ENCODE peak calls at places on chromosomes 7 and 10, in five cellular contexts. E, J, X, I and F are unnamed samples.

GRCh38 chr7:128773604-128774003 is 2.0 kb downstream of the OPN1SW start:
- DNase-seq in E (no peak), J (no peak), X (no peak), I (no peak), F (no peak)

GRCh38 chr7:88104732-88105131 is 115.1 kb downstream of the SRI start:
- DNase-seq in E (no peak), J (no peak), X (no peak), I (no peak), F (no peak)

GRCh38 chr10:33279791-33280190 is 54.7 kb downstream of the NRP1 start:
- DNase-seq in E (no peak), J (no peak), X (no peak), I (peak), F (no peak)

GRCh38 chr10:114083040-114083439 is 39.4 kb downstream of the ADRB1 start:
- DNase-seq in E (no peak), J (peak), X (no peak), I (no peak), F (no peak)

GRCh38 chr10:5447611-5448071 is 35.3 kb downstream of the NET1 start:
- DNase-seq in E (no peak), J (no peak), X (no peak), I (no peak), F (no peak)

GRCh38 chr7:25774675-25775074 is 377.3 kb upstream of the NFE2L3 start:
- DNase-seq in E (no peak), J (no peak), X (no peak), I (no peak), F (no peak)

GRCh38 chr7:129163875-129164544 is 19.5 kb downstream of the TSPAN33 start:
- DNase-seq in E (no peak), J (no peak), X (peak), I (peak), F (no peak)

GRCh38 chr7:156897673-156898072 is 4.7 kb upstream of the LMBR1 start:
- DNase-seq in E (no peak), J (no peak), X (no peak), I (peak), F (no peak)

GRCh38 chr10:104938031-104938430 is 296.9 kb downstream of the SORCS3 start:
- DNase-seq in E (no peak), J (no peak), X (no peak), I (peak), F (no peak)

GRCh38 chr10:99981581-99982199 is 28.1 kb downstream of the DNMBP start:
- DNase-seq in E (no peak), J (no peak), X (no peak), I (no peak), F (no peak)

GRCh38 chr7:50321678-50322077 is 17.2 kb downstream of the IKZF1 start:
- DNase-seq in E (no peak), J (no peak), X (no peak), I (no peak), F (no peak)

GRCh38 chr7:154583454-154583853 is 419.5 kb downstream of the PAXIP1 start:
- DNase-seq in E (no peak), J (no peak), X (no peak), I (no peak), F (no peak)

GRCh38 chr7:148862481-148862880 is 21.6 kb downstream of the EZH2 start:
- DNase-seq in E (no peak), J (no peak), X (no peak), I (peak), F (no peak)

GRCh38 chr7:7228967-7229366 is 46.6 kb downstream of the C1GALT1 start:
- DNase-seq in E (no peak), J (no peak), X (no peak), I (no peak), F (no peak)

GRCh38 chr7:29375641-29376562 is 181.3 kb downstream of the CHN2 start:
- DNase-seq in E (no peak), J (peak), X (no peak), I (no peak), F (no peak)

GRCh38 chr7:135234727-135235126 is 1.1 kb downstream of the STRA8 start:
- DNase-seq in E (no peak), J (no peak), X (no peak), I (no peak), F (no peak)

GRCh38 chr10:1109795-1110673 is 53.8 kb downstream of the WDR37 start:
- DNase-seq in E (no peak), J (peak), X (peak), I (peak), F (peak)
- TF ChIP-seq CTCF in E (no peak), J (peak), X (peak), I (peak), F (peak)

DNA sequence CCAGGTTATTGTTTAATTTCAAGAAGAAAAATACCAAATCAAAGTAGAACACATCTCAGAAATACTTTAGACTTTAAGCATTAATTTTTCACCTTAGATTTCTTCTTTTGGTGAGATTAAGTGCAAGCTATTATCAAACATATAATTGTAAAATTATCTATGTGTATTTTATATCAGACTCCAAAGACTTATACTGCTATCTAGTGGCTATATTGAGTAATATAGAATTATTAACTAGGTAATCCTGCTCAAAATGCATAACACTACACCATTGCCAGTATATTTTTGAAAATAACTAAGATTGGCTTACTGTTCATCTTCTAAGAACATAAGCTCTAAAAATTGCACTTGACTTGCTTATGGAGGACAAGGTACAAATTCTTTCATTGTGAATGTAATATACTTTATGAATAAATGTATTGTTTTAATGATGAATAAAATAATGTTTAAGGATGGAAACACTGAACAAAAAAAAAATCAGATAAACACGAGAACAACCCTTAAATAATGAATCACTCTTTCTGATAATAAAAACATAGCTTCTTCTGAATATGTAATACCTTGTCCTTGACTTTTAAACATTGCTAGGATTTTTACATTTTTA is 86.7 kb upstream of the GNAI1 start:
- DNase-seq in E (no peak), J (no peak), X (no peak), I (peak), F (no peak)
- TF ChIP-seq CTCF in E (no peak), J (no peak), X (peak), I (peak), F (peak)

GRCh38 chr7:35714862-35715261 is 19.9 kb upstream of the HERPUD2 start:
- DNase-seq in E (no peak), J (no peak), X (peak), I (no peak), F (no peak)
- TF ChIP-seq CTCF in E (no peak), J (no peak), X (peak), I (no peak), F (no peak)

GRCh38 chr10:35546824-35547225 is 58.3 kb upstream of the GJD4 start:
- DNase-seq in E (no peak), J (no peak), X (peak), I (peak), F (no peak)
- TF ChIP-seq CTCF in E (no peak), J (no peak), X (peak), I (no peak), F (no peak)

DNA sequence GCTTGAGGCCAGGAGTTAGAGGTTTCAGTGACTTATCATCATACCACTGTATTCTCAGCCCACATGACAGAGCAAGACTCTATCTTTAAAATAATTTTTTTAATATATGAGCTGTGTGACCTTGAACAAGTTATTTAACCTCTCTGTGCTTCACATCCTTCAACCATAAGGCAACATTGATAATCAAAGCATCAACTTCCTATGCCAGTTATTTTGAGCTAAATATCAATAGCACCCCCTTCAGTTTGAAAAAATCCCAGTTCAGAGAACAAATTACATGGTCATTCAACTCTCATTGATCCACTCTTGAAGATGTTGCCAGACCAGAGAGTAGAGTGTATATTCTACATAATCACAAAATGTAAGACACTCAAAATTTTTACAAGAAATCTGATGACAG is 53.0 kb downstream of the ASNS start:
- DNase-seq in E (no peak), J (no peak), X (no peak), I (no peak), F (no peak)
- TF ChIP-seq CTCF in E (no peak), J (no peak), X (peak), I (no peak), F (peak)

GRCh38 chr7:49187543-49188268 is 263.4 kb downstream of the CDC14C start:
- DNase-seq in E (no peak), J (no peak), X (no peak), I (no peak), F (no peak)
- TF ChIP-seq CTCF in E (no peak), J (no peak), X (peak), I (no peak), F (no peak)